ENCODE peak calls at places on chromosomes 4 and X, in ten cellular contexts. J is right lobe of liver; Q is left ventricle myocardium inferior; D is WERI-Rb-1; A is Jurkat, Clone E6-1; T is retinal pigment epithelial cell; Z is fibroblast of lung; R is cardiac muscle cell; M is adrenal gland; P is heart right ventricle. L is an unnamed sample.

GRCh38 chr4:166675411-166675810 is 558.9 kb downstream of the SPOCK3 start:
- DNase-seq in J (no peak), Z (peak), M (no peak), Q (no peak), P (no peak), A (no peak), T (peak), R (no peak), D (no peak), L (peak)

GRCh38 chr4:119290598-119290997 is 31.3 kb downstream of the FABP2 start:
- DNase-seq in T (no peak), Q (no peak), R (no peak), D (no peak), J (no peak), Z (no peak), A (no peak), M (no peak), P (no peak), L (no peak)

GRCh38 chr4:134024251-134024650 is 177.3 kb downstream of the PABPC4L start:
- DNase-seq in R (peak), Z (peak), P (no peak), A (no peak), J (no peak), M (no peak), D (peak), T (no peak), Q (no peak), L (no peak)

GRCh38 chr4:82380344-82380743 is 6.6 kb upstream of the HNRNPD start:
- DNase-seq in A (no peak), M (no peak), J (no peak), D (no peak), Z (no peak), P (peak), R (no peak), T (no peak), Q (peak), L (no peak)

GRCh38 chr4:150236626-150237025 is 158.4 kb downstream of the DCLK2 start:
- DNase-seq in T (no peak), D (no peak), P (no peak), M (no peak), J (no peak), A (no peak), Q (no peak), R (no peak), Z (peak), L (no peak)

GRCh38 chr4:174607792-174608191 is 85.5 kb upstream of the HPGD start:
- DNase-seq in D (no peak), Z (no peak), R (no peak), J (no peak), T (no peak), Q (no peak), M (no peak), P (no peak), A (no peak), L (no peak)

GRCh38 chr4:21901831-21902230 is 46.7 kb downstream of the KCNIP4 start:
- DNase-seq in A (no peak), Q (no peak), M (no peak), D (no peak), T (no peak), Z (peak), P (no peak), R (no peak), J (no peak), L (peak)

GRCh38 chr4:6943012-6943869 is 33.6 kb downstream of the TBC1D14 start:
- DNase-seq in Q (no peak), P (no peak), M (no peak), T (no peak), J (no peak), Z (no peak), D (no peak), A (no peak), R (no peak), L (no peak)

GRCh38 chr4:123170843-123171242 is 225.8 kb upstream of the SPRY1 start:
- DNase-seq in R (no peak), Z (peak), M (no peak), A (no peak), P (no peak), D (no peak), T (no peak), Q (no peak), J (no peak), L (no peak)

GRCh38 chr4:100977746-100978397 is 369.5 kb downstream of the PPP3CA start:
- DNase-seq in J (no peak), A (no peak), M (no peak), R (no peak), Q (no peak), P (no peak), D (no peak), Z (peak), T (no peak), L (peak)

GRCh38 chr4:109303141-109303499 is 662 bp upstream of the COL25A1 start:
- DNase-seq in T (no peak), A (no peak), D (no peak), P (no peak), M (peak), Q (no peak), Z (peak), J (no peak), R (no peak), L (no peak)
- H3K4me3 ChIP-seq in T (peak), A (peak), D (peak), P (peak), M (no peak), Q (peak), Z (peak), J (peak), R (peak), L (peak)

GRCh38 chrX:24425806-24426205 is 39.3 kb upstream of the PDK3 start:
- DNase-seq in M (no peak), J (no peak), D (no peak), T (no peak), P (no peak), Z (no peak), Q (no peak), R (no peak), A (no peak), L (no peak)
- H3K4me3 ChIP-seq in M (no peak), J (no peak), D (no peak), T (no peak), P (no peak), Z (no peak), Q (no peak), R (no peak), A (no peak), L (no peak)

GRCh38 chrX:56120242-56120641 is 111.9 kb upstream of the KLF8 start:
- DNase-seq in A (no peak), R (no peak), D (no peak), Z (no peak), T (no peak), M (no peak), J (no peak), Q (no peak), P (no peak), L (no peak)

GRCh38 chrX:56113785-56114436 is 118.2 kb upstream of the KLF8 start:
- DNase-seq in Z (no peak), R (no peak), M (no peak), T (no peak), Q (no peak), J (no peak), P (no peak), D (no peak), A (no peak), L (no peak)

DNA sequence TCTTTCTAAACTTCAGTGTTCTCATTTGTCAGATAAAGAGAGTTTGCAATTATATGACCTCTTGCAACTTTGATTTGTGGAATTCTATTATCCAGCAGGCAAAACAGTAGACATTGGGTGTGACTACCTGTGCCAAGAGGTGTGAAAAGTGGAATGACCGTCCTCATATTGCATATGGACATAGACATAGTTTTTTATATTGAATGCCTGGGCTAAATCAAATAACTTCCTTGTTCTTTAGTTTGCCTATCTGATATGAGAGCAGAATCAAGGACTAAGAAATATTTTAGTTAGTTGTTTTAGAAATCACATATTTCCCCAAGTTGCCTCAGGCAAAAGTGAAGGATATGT is 117.7 kb upstream of the KLF8 start:
- DNase-seq in T (no peak), J (no peak), D (no peak), Z (no peak), R (no peak), Q (no peak), P (no peak), M (no peak), A (no peak), L (no peak)
- H3K4me3 ChIP-seq in T (no peak), J (no peak), D (no peak), Z (no peak), R (no peak), Q (no peak), P (no peak), M (no peak), A (no peak), L (no peak)

DNA sequence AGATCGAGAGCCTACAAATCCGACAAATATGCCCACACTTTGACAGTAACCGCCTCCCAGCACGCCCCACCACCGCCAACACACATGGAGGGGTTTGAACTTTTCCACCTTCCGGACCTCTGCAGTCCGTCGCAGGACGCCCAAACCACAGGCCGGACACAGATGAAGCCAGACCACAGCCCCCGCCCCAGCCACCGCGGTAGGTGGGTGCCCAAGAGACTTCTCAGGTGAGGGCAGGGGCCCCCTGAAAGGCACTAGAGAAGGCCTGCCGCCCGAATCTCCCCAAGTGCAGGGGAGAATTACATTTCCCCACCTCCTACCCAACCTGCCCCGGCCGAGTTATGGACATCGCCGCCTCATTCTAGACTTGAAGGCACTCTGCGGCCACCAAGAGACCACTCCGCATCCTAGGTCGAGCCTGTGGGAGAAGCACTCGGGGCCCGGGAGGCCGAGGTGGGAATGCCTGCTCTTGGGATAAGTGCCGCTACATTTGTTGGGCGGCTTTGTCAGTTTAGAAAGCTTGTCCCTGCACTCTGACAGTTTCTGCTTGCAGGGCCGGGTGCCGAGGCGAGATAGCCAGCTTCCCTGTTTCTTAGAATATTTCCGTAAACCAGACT is 21.5 kb downstream of the HAND2 start:
- DNase-seq in J (no peak), M (no peak), P (no peak), Q (no peak), D (no peak), Z (no peak), A (no peak), T (no peak), R (peak), L (no peak)
- H3K4me3 ChIP-seq in J (peak), M (no peak), P (peak), Q (peak), D (no peak), Z (no peak), A (no peak), T (no peak), R (peak), L (no peak)

DNA sequence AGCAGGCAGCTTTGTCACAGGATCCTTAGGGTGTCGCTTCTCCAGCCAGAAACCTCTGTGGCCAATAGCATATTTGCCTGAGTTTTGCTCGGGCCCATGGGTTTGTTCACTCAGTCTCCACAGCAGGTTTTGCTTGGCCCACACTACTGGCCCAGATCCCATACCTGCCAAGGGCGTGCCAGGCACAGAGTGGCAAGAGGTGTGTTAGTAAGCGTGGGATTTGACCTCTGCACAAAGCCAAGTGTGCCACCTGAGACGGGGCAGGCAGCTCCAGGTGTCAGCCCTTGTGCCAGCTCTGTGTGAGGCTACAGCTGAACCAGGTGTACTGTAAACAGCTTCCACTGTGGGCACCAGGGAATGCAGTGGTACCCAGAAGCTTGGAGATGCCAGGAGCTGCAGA is 2003.0 kb downstream of the C4orf33 start:
- DNase-seq in Q (no peak), Z (no peak), M (no peak), D (no peak), R (no peak), J (no peak), P (no peak), A (no peak), T (no peak), L (no peak)
- H3K4me3 ChIP-seq in Q (no peak), Z (no peak), M (no peak), D (no peak), R (no peak), J (no peak), P (no peak), A (no peak), T (no peak), L (no peak)

DNA sequence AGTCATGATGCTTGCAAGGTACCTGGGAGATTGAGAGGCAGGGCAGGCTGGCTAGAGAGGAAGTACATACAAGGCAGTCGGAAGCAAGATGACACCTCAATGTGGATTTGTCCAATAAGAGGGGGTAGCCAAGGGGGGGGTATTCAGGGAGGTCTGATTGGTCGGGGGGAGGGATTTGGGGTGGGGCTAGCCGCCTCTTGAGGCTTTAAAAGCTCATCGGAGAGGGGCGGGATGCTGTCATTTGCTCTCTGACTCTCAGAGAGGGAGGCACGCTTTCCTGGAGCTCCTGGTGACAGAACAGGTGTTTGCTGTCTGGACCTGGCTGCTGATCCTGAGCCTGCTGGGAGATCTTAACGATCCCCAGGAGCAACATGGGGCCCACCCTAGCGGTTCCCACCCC is at the start of gene GPR50:
- DNase-seq in D (no peak), J (no peak), Q (no peak), P (no peak), Z (no peak), A (no peak), T (no peak), R (peak), M (no peak), L (no peak)
- H3K4me3 ChIP-seq in D (no peak), J (no peak), Q (peak), P (peak), Z (no peak), A (no peak), T (no peak), R (peak), M (no peak), L (peak)

GRCh38 chr4:55634417-55635128 is 1.5 kb downstream of the NMU start:
- DNase-seq in M (no peak), P (no peak), D (no peak), Z (no peak), R (no peak), T (no peak), Q (no peak), J (no peak), A (no peak), L (no peak)
- H3K4me3 ChIP-seq in M (no peak), P (no peak), D (no peak), Z (no peak), R (peak), T (peak), Q (no peak), J (no peak), A (no peak), L (no peak)

DNA sequence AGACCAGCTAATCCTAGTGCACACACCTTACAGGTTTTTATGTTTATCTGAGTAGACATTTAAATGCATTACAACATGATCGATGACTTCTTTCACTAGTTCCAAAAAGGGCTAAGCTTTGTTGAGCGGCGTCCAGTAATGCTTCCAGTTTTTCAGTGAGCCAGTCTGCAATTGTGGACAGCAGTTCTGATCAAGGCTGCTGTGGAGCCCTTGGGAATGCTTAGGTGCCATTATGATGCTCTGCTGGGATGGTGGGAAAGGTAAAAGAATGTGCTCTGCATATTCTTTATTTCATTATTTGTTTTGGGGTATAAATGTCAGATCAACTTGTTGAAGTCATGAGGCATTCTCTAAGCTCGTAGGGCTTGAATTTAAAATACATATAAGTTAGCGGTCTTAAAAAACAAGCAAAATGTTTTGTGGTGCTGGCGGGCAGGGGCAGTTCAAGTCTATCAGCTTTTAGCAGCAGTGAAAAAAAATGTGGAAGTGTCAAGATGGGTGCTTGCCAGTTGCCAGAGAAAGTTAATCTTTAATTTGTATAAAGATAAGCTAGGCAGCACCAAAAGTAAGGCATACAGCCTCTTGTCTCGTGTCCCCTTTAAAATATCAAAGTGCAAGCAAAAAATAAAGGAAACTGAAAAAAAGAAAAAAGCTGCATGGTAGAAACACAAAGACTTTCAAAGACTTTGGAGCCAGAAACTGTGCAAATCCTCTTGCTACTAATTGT is 5.8 kb downstream of the MID1IP1 start:
- DNase-seq in A (no peak), Z (no peak), J (no peak), Q (no peak), P (no peak), M (no peak), T (no peak), D (no peak), R (peak), L (no peak)
- H3K4me3 ChIP-seq in A (peak), Z (peak), J (no peak), Q (peak), P (peak), M (no peak), T (peak), D (no peak), R (peak), L (peak)

L was measured in skeletal muscle cell.